ENCODE peak calls at places on chromosomes 2 and 18, in six cellular contexts. F is brain microvascular endothelial cell; S is D341Med; O is stimulated activated CD4-positive, alpha-beta T cell treated with anti-CD3 and anti-CD28 coated beads, Interleukin-1b, Interleukin-23, amount 100 ng/mL, for 4 hours; A is GM03348; T is activated T-helper 1 cell treated with Interleukin-2 at 50 U/mL for 16 hours. H is an unnamed sample.

GRCh38 chr2:173355132-173355865 is 627 bp downstream of the CDCA7 start:
- DNase-seq in F (peak; percentile 44), S (peak; percentile 67), O (peak; percentile 11), A (peak; percentile 70), T (no peak), H (peak; percentile 72)

GRCh38 chr2:217387776-217388381 is 528.0 kb upstream of the TNP1 start:
- DNase-seq in F (no peak), S (no peak), O (no peak), A (no peak), T (no peak), H (no peak)

GRCh38 chr18:78192044-78192443 is 787.6 kb upstream of the SALL3 start:
- DNase-seq in F (no peak), S (no peak), O (no peak), A (no peak), T (no peak), H (peak; percentile 5)

GRCh38 chr2:190382851-190383250 is 25.3 kb upstream of the MFSD6 start:
- DNase-seq in F (peak; percentile 28), S (peak; percentile 46), O (no peak), A (no peak), T (no peak), H (peak; percentile 71)

GRCh38 chr2:158713523-158714138 is 81.5 kb upstream of the DAPL1 start:
- DNase-seq in F (no peak), S (no peak), O (no peak), A (no peak), T (no peak), H (no peak)

GRCh38 chr18:10351221-10351795 is 103.1 kb upstream of the APCDD1 start:
- DNase-seq in F (no peak), S (no peak), O (no peak), A (no peak), T (no peak), H (peak; percentile 5)

GRCh38 chr18:56402872-56403516 is 235.4 kb downstream of the TXNL1 start:
- DNase-seq in F (peak; percentile 52), S (no peak), O (no peak), A (peak; percentile 75), T (no peak), H (no peak)

GRCh38 chr2:45578056-45578843 is 32.8 kb downstream of the SRBD1 start:
- DNase-seq in F (peak; percentile 54), S (peak; percentile 30), O (no peak), A (peak; percentile 22), T (no peak), H (peak; percentile 69)

GRCh38 chr2:162294949-162295348 is 23.5 kb downstream of the IFIH1 start:
- DNase-seq in F (no peak), S (no peak), O (no peak), A (no peak), T (no peak), H (no peak)

GRCh38 chr18:9946831-9947230 is 33.0 kb downstream of the VAPA start:
- DNase-seq in F (no peak), S (no peak), O (no peak), A (no peak), T (no peak), H (no peak)

GRCh38 chr2:65436825-65437221 is 4.4 kb upstream of the SPRED2 start:
- DNase-seq in F (no peak), S (peak; percentile 26), O (peak; percentile 6), A (peak; percentile 46), T (no peak), H (peak; percentile 60)

GRCh38 chr2:67974564-67975430 is 88.0 kb downstream of the C1D start:
- DNase-seq in F (no peak), S (no peak), O (no peak), A (peak; percentile 24), T (no peak), H (no peak)

GRCh38 chr2:26430826-26431225 is 29.1 kb downstream of the DRC1 start:
- DNase-seq in F (peak; percentile 27), S (no peak), O (no peak), A (no peak), T (no peak), H (no peak)

GRCh38 chr2:7012141-7012809 is 95.1 kb downstream of the RNF144A start:
- DNase-seq in F (peak; percentile 12), S (no peak), O (no peak), A (peak; percentile 33), T (no peak), H (no peak)

GRCh38 chr2:222969491-222969890 is 82.5 kb upstream of the KCNE4 start:
- DNase-seq in F (peak; percentile 51), S (no peak), O (no peak), A (peak; percentile 32), T (no peak), H (no peak)

GRCh38 chr18:71665131-71665530 is 879.0 kb downstream of the CBLN2 start:
- DNase-seq in F (no peak), S (no peak), O (no peak), A (no peak), T (no peak), H (no peak)

GRCh38 chr2:96952016-96952750 is 34.2 kb downstream of the FAM178B start:
- DNase-seq in F (no peak), S (no peak), O (no peak), A (no peak), T (no peak), H (no peak)

GRCh38 chr2:12717988-12718661 is 1.4 kb downstream of the TRIB2 start:
- DNase-seq in F (no peak), S (peak; percentile 45), O (peak; percentile 19), A (peak; percentile 35), T (peak; percentile 18), H (peak; percentile 66)

GRCh38 chr2:173028671-173029070 is 47.0 kb upstream of the MAP3K20 start:
- DNase-seq in F (no peak), S (no peak), O (no peak), A (peak; percentile 13), T (no peak), H (peak; percentile 10)

GRCh38 chr2:9001229-9001628 is 2.3 kb downstream of the MBOAT2 start:
- DNase-seq in F (peak; percentile 60), S (no peak), O (no peak), A (no peak), T (no peak), H (no peak)

GRCh38 chr2:128911276-128911675 is 592.6 kb upstream of the HS6ST1 start:
- DNase-seq in F (no peak), S (no peak), O (no peak), A (no peak), T (no peak), H (no peak)

GRCh38 chr2:55403177-55403998 is 16.3 kb downstream of the CCDC88A start:
- DNase-seq in F (no peak), S (no peak), O (no peak), A (no peak), T (no peak), H (no peak)

GRCh38 chr2:25310965-25311865 is 30.5 kb downstream of the DNMT3A start:
- DNase-seq in F (no peak), S (peak; percentile 66), O (no peak), A (no peak), T (no peak), H (no peak)

GRCh38 chr2:30259071-30259470 is 27.7 kb downstream of the LBH start:
- DNase-seq in F (no peak), S (no peak), O (no peak), A (no peak), T (no peak), H (no peak)

GRCh38 chr2:170928036-170928823 is 823 bp upstream of the GORASP2 start:
- DNase-seq in F (no peak), S (peak; percentile 30), O (no peak), A (no peak), T (no peak), H (peak; percentile 29)

GRCh38 chr2:120945832-120946231 is 210.2 kb downstream of the GLI2 start:
- DNase-seq in F (no peak), S (no peak), O (no peak), A (no peak), T (no peak), H (no peak)

GRCh38 chr18:6857305-6857704 is 127.8 kb downstream of the ARHGAP28 start:
- DNase-seq in F (peak; percentile 3), S (no peak), O (no peak), A (no peak), T (no peak), H (no peak)